ENCODE peak calls at places on chromosomes 13 and 19, in six cellular contexts. One of them, this sample, is unnamed.

GRCh38 chr13:26529441-26529840 is 28.0 kb upstream of the WASF3 start:
- DNase-seq in NCI-H2029: no peak
- DNase-seq in Right ventricle myocardium superior: no peak
- DNase-seq in amygdala: no peak
- DNase-seq in D721Med: no peak
- DNase-seq in T-helper 2 cell: no peak
- DNase-seq in this sample: no peak

GRCh38 chr13:79380943-79381445 is 25.1 kb downstream of the RBM26 start:
- DNase-seq in NCI-H2029: no peak
- DNase-seq in Right ventricle myocardium superior: no peak
- DNase-seq in amygdala: no peak
- DNase-seq in D721Med: no peak
- DNase-seq in T-helper 2 cell: no peak
- DNase-seq in this sample: no peak

GRCh38 chr13:34964558-34964957 is 22.5 kb downstream of the NBEA start:
- DNase-seq in T-helper 2 cell: no peak
- DNase-seq in amygdala: no peak
- DNase-seq in D721Med: no peak
- DNase-seq in Right ventricle myocardium superior: no peak
- DNase-seq in NCI-H2029: no peak
- DNase-seq in this sample: no peak

GRCh38 chr19:18513868-18514267 is 8.0 kb downstream of the ELL start:
- DNase-seq in Right ventricle myocardium superior: peak; percentile 70
- DNase-seq in NCI-H2029: no peak
- DNase-seq in D721Med: no peak
- DNase-seq in T-helper 2 cell: no peak
- DNase-seq in amygdala: no peak
- DNase-seq in this sample: no peak

GRCh38 chr19:19697589-19697988 is 28.9 kb downstream of the ZNF101 start:
- DNase-seq in D721Med: no peak
- DNase-seq in T-helper 2 cell: no peak
- DNase-seq in Right ventricle myocardium superior: no peak
- DNase-seq in NCI-H2029: no peak
- DNase-seq in amygdala: no peak
- DNase-seq in this sample: no peak

GRCh38 chr13:111262715-111263114 is 57.7 kb upstream of the TEX29 start:
- DNase-seq in T-helper 2 cell: no peak
- DNase-seq in D721Med: no peak
- DNase-seq in amygdala: no peak
- DNase-seq in Right ventricle myocardium superior: no peak
- DNase-seq in NCI-H2029: no peak
- DNase-seq in this sample: no peak

GRCh38 chr19:45462174-45462573 is 5.6 kb upstream of the FOSB start:
- DNase-seq in D721Med: no peak
- DNase-seq in Right ventricle myocardium superior: no peak
- DNase-seq in T-helper 2 cell: no peak
- DNase-seq in amygdala: no peak
- DNase-seq in NCI-H2029: no peak
- DNase-seq in this sample: no peak

GRCh38 chr13:80084086-80084676 is 256.7 kb downstream of the SPRY2 start:
- DNase-seq in T-helper 2 cell: no peak
- DNase-seq in amygdala: no peak
- DNase-seq in Right ventricle myocardium superior: no peak
- DNase-seq in D721Med: no peak
- DNase-seq in NCI-H2029: peak; percentile 61
- DNase-seq in this sample: no peak

GRCh38 chr13:84430015-84430414 is 547.7 kb upstream of the SLITRK1 start:
- DNase-seq in amygdala: no peak
- DNase-seq in T-helper 2 cell: no peak
- DNase-seq in NCI-H2029: no peak
- DNase-seq in D721Med: no peak
- DNase-seq in Right ventricle myocardium superior: no peak
- DNase-seq in this sample: no peak

GRCh38 chr19:12796146-12797071 is 5.1 kb downstream of the JUNB start:
- DNase-seq in Right ventricle myocardium superior: peak; percentile 81
- DNase-seq in T-helper 2 cell: no peak
- DNase-seq in amygdala: peak; percentile 23
- DNase-seq in D721Med: no peak
- DNase-seq in NCI-H2029: peak; percentile 70
- DNase-seq in this sample: peak; percentile 74

GRCh38 chr13:110700186-110700585 is 5.7 kb downstream of the CARS2 start:
- DNase-seq in NCI-H2029: no peak
- DNase-seq in Right ventricle myocardium superior: no peak
- DNase-seq in T-helper 2 cell: no peak
- DNase-seq in D721Med: no peak
- DNase-seq in amygdala: no peak
- DNase-seq in this sample: no peak

GRCh38 chr13:65943711-65944110 is 1286.4 kb downstream of the PCDH9 start:
- DNase-seq in T-helper 2 cell: no peak
- DNase-seq in NCI-H2029: no peak
- DNase-seq in Right ventricle myocardium superior: no peak
- DNase-seq in D721Med: no peak
- DNase-seq in amygdala: no peak
- DNase-seq in this sample: no peak

GRCh38 chr19:1239796-1240737 is 1.5 kb upstream of the ATP5F1D start:
- DNase-seq in NCI-H2029: peak; percentile 79
- DNase-seq in T-helper 2 cell: peak; percentile 92
- DNase-seq in D721Med: peak; percentile 97
- DNase-seq in amygdala: peak; percentile 43
- DNase-seq in Right ventricle myocardium superior: peak; percentile 93
- DNase-seq in this sample: peak; percentile 97

GRCh38 chr13:98487522-98487921 is 89.4 kb downstream of the STK24 start:
- DNase-seq in T-helper 2 cell: no peak
- DNase-seq in NCI-H2029: no peak
- DNase-seq in D721Med: no peak
- DNase-seq in Right ventricle myocardium superior: no peak
- DNase-seq in amygdala: no peak
- DNase-seq in this sample: no peak

GRCh38 chr13:25300861-25301346 is 521 bp upstream of the NUP58 start:
- DNase-seq in amygdala: no peak
- DNase-seq in D721Med: no peak
- DNase-seq in Right ventricle myocardium superior: peak; percentile 55
- DNase-seq in NCI-H2029: no peak
- DNase-seq in T-helper 2 cell: no peak
- DNase-seq in this sample: peak; percentile 42